ENCODE peak calls at places on chromosomes 4 and X, in eight cellular contexts. Q, U, Z, P, M, K, E and G are unnamed samples.

GRCh38 chrX:122245943-122246342 is 938.1 kb upstream of the GRIA3 start:
- DNase-seq in Q (no peak), K (no peak), P (no peak), U (no peak), M (no peak), E (no peak), Z (no peak), G (no peak)

GRCh38 chr4:78551420-78552351 is at the start of gene ANXA3:
- DNase-seq in U (no peak), Q (no peak), Z (peak), K (no peak), M (no peak), E (peak), P (peak), G (peak)

GRCh38 chrX:47264507-47265173 is 31.8 kb downstream of the USP11 start:
- DNase-seq in Z (peak), K (no peak), U (no peak), M (no peak), P (no peak), Q (no peak), E (peak), G (no peak)

GRCh38 chrX:18617351-18617750 is 54.6 kb downstream of the RS1 start:
- DNase-seq in P (no peak), M (no peak), E (no peak), Q (no peak), K (no peak), Z (peak), U (no peak), G (no peak)

GRCh38 chrX:47458528-47458927 is 24.5 kb downstream of the ZNF41 start:
- DNase-seq in E (no peak), Z (no peak), K (peak), U (no peak), M (no peak), P (no peak), Q (no peak), G (no peak)

GRCh38 chrX:154727418-154728323 is 23.2 kb downstream of the GAB3 start:
- DNase-seq in K (no peak), Q (no peak), Z (peak), P (peak), U (no peak), E (no peak), M (no peak), G (no peak)

GRCh38 chrX:41655631-41656030 is 33.1 kb upstream of the GPR34 start:
- DNase-seq in P (no peak), M (no peak), Z (no peak), E (no peak), U (no peak), K (no peak), Q (no peak), G (no peak)

GRCh38 chrX:87572911-87573310 is 55.3 kb downstream of the KLHL4 start:
- DNase-seq in Z (peak), M (no peak), Q (no peak), E (no peak), P (no peak), K (no peak), U (no peak), G (no peak)

GRCh38 chr4:158791588-158791987 is 22.8 kb downstream of the FNIP2 start:
- DNase-seq in K (no peak), M (no peak), P (no peak), E (no peak), U (no peak), Q (no peak), Z (no peak), G (no peak)

GRCh38 chr4:128393111-128393704 is 105.6 kb upstream of the PGRMC2 start:
- DNase-seq in K (no peak), M (no peak), E (no peak), P (no peak), U (no peak), Q (no peak), Z (peak), G (no peak)